ENCODE peak calls at places on chromosome 20, in ten cellular contexts. L, R, W, G, Y, I, N, V, A and U are unnamed samples.

GRCh38 chr20:41174373-41174772 is 37.0 kb downstream of the PLCG1 start:
- DNase-seq in L (no peak), R (no peak), W (no peak), G (no peak), Y (no peak), I (no peak), N (no peak), V (peak), A (no peak), U (no peak)

GRCh38 chr20:31684153-31685003 is 38.3 kb downstream of the BCL2L1 start:
- DNase-seq in L (no peak), R (peak), W (no peak), G (peak), Y (no peak), I (no peak), N (peak), V (no peak), A (no peak), U (no peak)

GRCh38 chr20:23225407-23226060 is 125.1 kb upstream of the NXT1 start:
- DNase-seq in L (peak), R (no peak), W (peak), G (no peak), Y (peak), I (peak), N (no peak), V (no peak), A (peak), U (peak)

GRCh38 chr20:62019144-62019805 is 46.4 kb downstream of the TAF4 start:
- DNase-seq in L (no peak), R (no peak), W (no peak), G (no peak), Y (no peak), I (no peak), N (no peak), V (no peak), A (no peak), U (no peak)

GRCh38 chr20:58889334-58890072 is 37.0 kb downstream of the GNAS start:
- DNase-seq in L (no peak), R (no peak), W (no peak), G (no peak), Y (no peak), I (no peak), N (no peak), V (no peak), A (no peak), U (no peak)

GRCh38 chr20:5570442-5570841 is 179.8 kb upstream of the SHLD1 start:
- DNase-seq in L (no peak), R (no peak), W (no peak), G (no peak), Y (no peak), I (no peak), N (no peak), V (no peak), A (no peak), U (no peak)

GRCh38 chr20:11431613-11432012 is 486.1 kb upstream of the BTBD3 start:
- DNase-seq in L (peak), R (no peak), W (peak), G (no peak), Y (no peak), I (peak), N (no peak), V (no peak), A (peak), U (peak)

GRCh38 chr20:34709044-34709835 is 5.1 kb downstream of the TP53INP2 start:
- DNase-seq in L (peak), R (no peak), W (peak), G (peak), Y (peak), I (peak), N (peak), V (peak), A (peak), U (peak)

GRCh38 chr20:1390552-1391403 is 2.1 kb downstream of the FKBP1A start:
- DNase-seq in L (no peak), R (no peak), W (no peak), G (peak), Y (peak), I (no peak), N (no peak), V (no peak), A (no peak), U (no peak)

GRCh38 chr20:22403860-22404608 is 180.3 kb downstream of the FOXA2 start:
- DNase-seq in L (no peak), R (no peak), W (no peak), G (no peak), Y (no peak), I (peak), N (no peak), V (no peak), A (no peak), U (peak)

GRCh38 chr20:19918965-19919329 is 98.2 kb upstream of the NAA20 start:
- DNase-seq in L (peak), R (no peak), W (no peak), G (no peak), Y (no peak), I (no peak), N (no peak), V (no peak), A (no peak), U (no peak)

GRCh38 chr20:20530428-20531151 is 162.7 kb downstream of the INSM1 start:
- DNase-seq in L (no peak), R (no peak), W (no peak), G (no peak), Y (no peak), I (no peak), N (no peak), V (no peak), A (no peak), U (no peak)

GRCh38 chr20:62320581-62321354 is 18.0 kb downstream of the ADRM1 start:
- DNase-seq in L (no peak), R (no peak), W (no peak), G (peak), Y (no peak), I (no peak), N (no peak), V (no peak), A (no peak), U (no peak)

GRCh38 chr20:24045621-24046020 is 57.0 kb upstream of the GGTLC1 start:
- DNase-seq in L (no peak), R (no peak), W (no peak), G (peak), Y (no peak), I (no peak), N (peak), V (no peak), A (no peak), U (no peak)

GRCh38 chr20:12110711-12111110 is 193.0 kb downstream of the BTBD3 start:
- DNase-seq in L (peak), R (no peak), W (peak), G (no peak), Y (peak), I (peak), N (no peak), V (no peak), A (peak), U (peak)

GRCh38 chr20:51525241-51526104 is 17.0 kb downstream of the NFATC2 start:
- DNase-seq in L (no peak), R (no peak), W (no peak), G (peak), Y (no peak), I (no peak), N (no peak), V (no peak), A (no peak), U (no peak)

GRCh38 chr20:1437222-1437904 is 29.3 kb downstream of the NSFL1C start:
- DNase-seq in L (peak), R (peak), W (peak), G (peak), Y (peak), I (peak), N (peak), V (peak), A (peak), U (peak)

GRCh38 chr20:11200423-11200822 is 526.6 kb upstream of the JAG1 start:
- DNase-seq in L (no peak), R (no peak), W (no peak), G (no peak), Y (no peak), I (no peak), N (no peak), V (no peak), A (no peak), U (no peak)

GRCh38 chr20:59948828-59949720 is 8.9 kb downstream of the FAM217B start:
- DNase-seq in L (peak), R (no peak), W (peak), G (peak), Y (peak), I (peak), N (peak), V (no peak), A (no peak), U (peak)

GRCh38 chr20:11687546-11688292 is 230.0 kb upstream of the BTBD3 start:
- DNase-seq in L (no peak), R (peak), W (no peak), G (no peak), Y (no peak), I (no peak), N (no peak), V (no peak), A (no peak), U (no peak)

GRCh38 chr20:20241966-20242365 is 125.9 kb upstream of the INSM1 start:
- DNase-seq in L (no peak), R (no peak), W (no peak), G (no peak), Y (no peak), I (no peak), N (no peak), V (no peak), A (no peak), U (no peak)

GRCh38 chr20:51955756-51956155 is 153.4 kb upstream of the SALL4 start:
- DNase-seq in L (peak), R (no peak), W (peak), G (no peak), Y (peak), I (peak), N (no peak), V (no peak), A (peak), U (peak)

GRCh38 chr20:25695532-25696383 is 895 bp downstream of the ZNF337 start:
- DNase-seq in L (peak), R (no peak), W (no peak), G (no peak), Y (peak), I (peak), N (no peak), V (no peak), A (no peak), U (peak)

GRCh38 chr20:34558320-34559202 is at the start of gene MAP1LC3A:
- DNase-seq in L (peak), R (peak), W (peak), G (peak), Y (peak), I (peak), N (no peak), V (peak), A (peak), U (peak)

GRCh38 chr20:46827718-46828458 is 66.8 kb upstream of the EYA2 start:
- DNase-seq in L (no peak), R (no peak), W (no peak), G (no peak), Y (no peak), I (no peak), N (no peak), V (no peak), A (peak), U (no peak)

GRCh38 chr20:53736122-53736756 is 142.6 kb upstream of the ZNF217 start:
- DNase-seq in L (peak), R (no peak), W (no peak), G (no peak), Y (no peak), I (peak), N (no peak), V (no peak), A (peak), U (peak)

GRCh38 chr20:62120990-62121775 is 1.1 kb upstream of the LSM14B start:
- DNase-seq in L (peak), R (no peak), W (no peak), G (no peak), Y (peak), I (peak), N (no peak), V (no peak), A (peak), U (peak)

GRCh38 chr20:33370296-33370695 is 31.0 kb downstream of the CDK5RAP1 start:
- DNase-seq in L (no peak), R (peak), W (no peak), G (peak), Y (peak), I (no peak), N (no peak), V (no peak), A (no peak), U (no peak)

GRCh38 chr20:16437387-16437990 is 135.8 kb downstream of the KIF16B start:
- DNase-seq in L (no peak), R (no peak), W (no peak), G (no peak), Y (no peak), I (no peak), N (no peak), V (no peak), A (no peak), U (no peak)

GRCh38 chr20:24034820-24035219 is 46.2 kb upstream of the GGTLC1 start:
- DNase-seq in L (peak), R (no peak), W (no peak), G (no peak), Y (no peak), I (peak), N (no peak), V (no peak), A (no peak), U (peak)

GRCh38 chr20:21272279-21272678 is 30.9 kb upstream of the XRN2 start:
- DNase-seq in L (peak), R (no peak), W (peak), G (no peak), Y (peak), I (no peak), N (no peak), V (no peak), A (peak), U (peak)

GRCh38 chr20:58906111-58906510 is 53.6 kb downstream of the GNAS start:
- DNase-seq in L (no peak), R (no peak), W (no peak), G (no peak), Y (no peak), I (no peak), N (no peak), V (no peak), A (no peak), U (no peak)

GRCh38 chr20:36384022-36384619 is 78.0 kb downstream of the DLGAP4 start:
- DNase-seq in L (peak), R (no peak), W (peak), G (peak), Y (peak), I (peak), N (peak), V (no peak), A (peak), U (peak)
- TF ChIP-seq CTCF in L (no peak), R (peak), W (no peak), G (no peak), Y (peak), I (peak), N (peak), V (no peak), A (peak), U (peak)

GRCh38 chr20:63659370-63659769 is 1.3 kb downstream of the RTEL1 start:
- DNase-seq in L (no peak), R (no peak), W (no peak), G (no peak), Y (no peak), I (no peak), N (no peak), V (no peak), A (no peak), U (no peak)

GRCh38 chr20:63657937-63658748 is at the start of gene RTEL1:
- DNase-seq in L (peak), R (peak), W (peak), G (peak), Y (peak), I (peak), N (peak), V (peak), A (peak), U (peak)

GRCh38 chr20:63660622-63661021 is 2.5 kb downstream of the RTEL1 start:
- DNase-seq in L (no peak), R (no peak), W (no peak), G (no peak), Y (no peak), I (no peak), N (no peak), V (no peak), A (no peak), U (no peak)

GRCh38 chr20:63657260-63657936 is 714 bp upstream of the RTEL1 start:
- DNase-seq in L (peak), R (no peak), W (no peak), G (no peak), Y (peak), I (peak), N (no peak), V (peak), A (no peak), U (no peak)

GRCh38 chr20:63658749-63659187 is 656 bp downstream of the RTEL1 start:
- DNase-seq in L (peak), R (no peak), W (no peak), G (no peak), Y (peak), I (peak), N (no peak), V (no peak), A (peak), U (peak)
- TF ChIP-seq CTCF in L (no peak), R (no peak), W (no peak), G (no peak), Y (no peak), I (no peak), N (no peak), V (no peak), A (no peak), U (no peak)

GRCh38 chr20:14259691-14260090 is 77.7 kb downstream of the FLRT3 start:
- DNase-seq in L (peak), R (no peak), W (no peak), G (no peak), Y (peak), I (no peak), N (no peak), V (no peak), A (peak), U (no peak)

GRCh38 chr20:14264869-14265268 is 72.5 kb downstream of the FLRT3 start:
- DNase-seq in L (peak), R (no peak), W (peak), G (no peak), Y (peak), I (peak), N (no peak), V (no peak), A (no peak), U (peak)
- TF ChIP-seq CTCF in L (peak), R (peak), W (peak), G (no peak), Y (peak), I (peak), N (peak), V (no peak), A (peak), U (peak)

GRCh38 chr20:49396230-49396629 is 86.2 kb downstream of the KCNB1 start:
- DNase-seq in L (no peak), R (no peak), W (no peak), G (no peak), Y (no peak), I (no peak), N (no peak), V (no peak), A (no peak), U (no peak)
- TF ChIP-seq CTCF in L (no peak), R (no peak), W (peak), G (no peak), Y (peak), I (peak), N (no peak), V (no peak), A (peak), U (peak)

DNA sequence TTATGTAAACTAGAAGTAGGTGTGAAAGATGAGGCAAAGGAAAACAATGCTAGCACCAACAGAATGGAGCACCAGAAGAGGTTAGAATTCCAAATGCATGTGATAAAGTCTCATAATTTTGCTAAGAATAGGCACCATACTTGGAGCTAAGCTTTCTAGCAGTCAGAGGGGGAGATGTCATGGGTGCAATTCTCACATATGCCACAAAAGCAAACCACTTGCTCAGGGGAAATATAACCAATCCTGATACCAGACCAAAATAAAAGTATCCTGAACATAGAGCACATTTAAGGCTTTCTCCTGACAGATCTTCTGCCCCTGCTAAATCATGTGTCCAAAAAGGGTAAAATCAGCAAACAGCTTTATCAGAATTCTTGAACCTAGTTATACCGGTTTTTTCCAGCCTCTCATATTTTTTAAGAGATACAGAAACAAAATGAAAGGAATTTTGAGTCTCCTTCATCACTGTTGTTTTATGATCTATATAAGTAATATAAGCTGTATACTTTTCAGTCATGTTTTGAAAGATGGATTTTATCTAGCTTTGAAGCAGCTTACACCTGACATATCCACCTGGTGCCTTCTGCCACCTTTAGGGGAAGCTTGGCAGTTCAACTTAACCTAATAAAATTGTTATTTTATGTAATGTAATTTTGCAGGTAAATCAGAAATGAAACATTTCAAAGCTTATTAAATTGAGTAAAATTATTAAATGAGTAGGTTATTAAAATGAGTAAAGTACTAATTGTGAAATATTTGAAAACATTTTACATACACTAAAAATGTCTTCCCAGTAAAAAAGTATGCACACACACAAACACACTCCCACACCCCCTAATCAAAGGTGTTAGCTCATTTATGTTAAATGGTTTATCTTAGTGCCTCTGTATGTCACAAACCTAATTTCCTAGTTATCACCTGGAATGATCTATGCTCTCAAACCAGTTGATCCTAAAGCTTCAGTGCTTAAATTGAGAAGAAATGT is 2.8 kb downstream of the SPO11 start:
- DNase-seq in L (no peak), R (no peak), W (no peak), G (no peak), Y (no peak), I (no peak), N (no peak), V (no peak), A (no peak), U (no peak)
- TF ChIP-seq CTCF in L (no peak), R (peak), W (no peak), G (no peak), Y (no peak), I (no peak), N (peak), V (no peak), A (peak), U (no peak)

DNA sequence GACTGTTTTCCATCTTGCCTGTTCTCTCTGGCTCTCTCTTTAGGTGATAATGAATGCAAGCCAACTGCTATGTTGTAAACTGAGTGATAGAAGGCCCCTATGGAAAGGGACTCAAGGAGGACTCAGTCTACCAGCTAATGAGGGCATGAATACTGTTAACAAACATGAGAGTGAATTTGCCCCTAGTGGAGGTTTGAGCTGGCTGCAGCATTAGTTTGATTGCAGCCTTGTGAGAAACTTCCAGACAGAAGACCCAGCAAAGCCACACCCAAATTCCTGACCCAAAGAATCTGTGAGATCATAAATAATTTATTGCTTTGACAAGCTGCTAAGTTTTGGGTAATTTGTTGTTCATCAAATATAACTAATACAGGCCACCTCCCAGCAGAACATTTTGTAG is 50.0 kb upstream of the PLCB1 start:
- DNase-seq in L (peak), R (no peak), W (no peak), G (no peak), Y (peak), I (peak), N (no peak), V (no peak), A (no peak), U (peak)
- TF ChIP-seq CTCF in L (peak), R (peak), W (peak), G (no peak), Y (peak), I (peak), N (peak), V (no peak), A (peak), U (peak)

DNA sequence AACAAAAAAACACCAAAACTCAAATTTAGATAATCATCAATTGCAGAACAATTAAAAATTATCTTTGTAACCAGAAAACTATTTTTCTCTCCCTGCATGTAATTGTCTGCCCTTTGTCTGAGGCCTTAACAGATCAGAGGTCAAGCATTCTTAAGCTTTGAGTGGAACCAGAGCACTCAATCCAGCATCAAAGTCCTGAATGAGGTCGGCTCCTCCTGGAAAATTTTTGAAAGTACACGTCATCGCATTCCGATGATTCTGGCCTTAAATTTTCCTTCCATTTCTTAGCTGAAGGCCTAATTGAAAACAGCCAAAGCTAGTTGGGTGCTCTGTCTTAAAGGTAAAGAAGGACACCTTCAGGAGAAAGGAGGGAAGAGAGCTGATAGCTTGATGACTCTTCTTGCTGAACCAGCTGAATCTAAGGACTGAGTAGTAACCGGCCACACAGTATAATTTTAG is 510.2 kb upstream of the SULF2 start:
- DNase-seq in L (peak), R (peak), W (peak), G (no peak), Y (peak), I (peak), N (no peak), V (peak), A (peak), U (peak)
- TF ChIP-seq CTCF in L (peak), R (peak), W (peak), G (no peak), Y (peak), I (no peak), N (peak), V (peak), A (peak), U (peak)

GRCh38 chr20:36575066-36575743 is 1.8 kb downstream of the TGIF2 start:
- DNase-seq in L (peak), R (no peak), W (peak), G (no peak), Y (peak), I (peak), N (peak), V (peak), A (peak), U (peak)
- TF ChIP-seq CTCF in L (no peak), R (no peak), W (no peak), G (no peak), Y (no peak), I (no peak), N (no peak), V (no peak), A (no peak), U (no peak)